ENCODE peak calls at places on chromosome 16, in five cellular contexts. One of them, this sample, is unnamed.

GRCh38 chr16:1019234-1019933 is 37.8 kb downstream of the SOX8 start:
- DNase-seq in iPS-NIHi11: peak
- DNase-seq in activated CD4-positive, alpha-beta T cell treated with anti-CD3 and anti-CD28 coated beads, Interleukin-2, amount 50 U/mL, for 1 hour: no peak
- DNase-seq in left lobe of liver: no peak
- DNase-seq in breast epithelium: no peak
- DNase-seq in this sample: no peak

GRCh38 chr16:54194008-54194731 is 92.4 kb downstream of the IRX3 start:
- DNase-seq in left lobe of liver: peak
- DNase-seq in activated CD4-positive, alpha-beta T cell treated with anti-CD3 and anti-CD28 coated beads, Interleukin-2, amount 50 U/mL, for 1 hour: no peak
- DNase-seq in iPS-NIHi11: peak
- DNase-seq in breast epithelium: peak
- DNase-seq in this sample: no peak

GRCh38 chr16:86634290-86634689 is 55.9 kb downstream of the FOXL1 start:
- DNase-seq in left lobe of liver: no peak
- DNase-seq in activated CD4-positive, alpha-beta T cell treated with anti-CD3 and anti-CD28 coated beads, Interleukin-2, amount 50 U/mL, for 1 hour: no peak
- DNase-seq in iPS-NIHi11: peak
- DNase-seq in breast epithelium: no peak
- DNase-seq in this sample: no peak

GRCh38 chr16:70422543-70422942 is 16.4 kb downstream of the ST3GAL2 start:
- DNase-seq in activated CD4-positive, alpha-beta T cell treated with anti-CD3 and anti-CD28 coated beads, Interleukin-2, amount 50 U/mL, for 1 hour: no peak
- DNase-seq in iPS-NIHi11: no peak
- DNase-seq in left lobe of liver: no peak
- DNase-seq in breast epithelium: no peak
- DNase-seq in this sample: no peak

GRCh38 chr16:4811242-4811641 is 8.8 kb upstream of the ROGDI start:
- DNase-seq in breast epithelium: no peak
- DNase-seq in left lobe of liver: no peak
- DNase-seq in iPS-NIHi11: no peak
- DNase-seq in activated CD4-positive, alpha-beta T cell treated with anti-CD3 and anti-CD28 coated beads, Interleukin-2, amount 50 U/mL, for 1 hour: no peak
- DNase-seq in this sample: no peak

GRCh38 chr16:86027366-86028126 is 128.6 kb downstream of the IRF8 start:
- DNase-seq in breast epithelium: peak
- DNase-seq in activated CD4-positive, alpha-beta T cell treated with anti-CD3 and anti-CD28 coated beads, Interleukin-2, amount 50 U/mL, for 1 hour: no peak
- DNase-seq in iPS-NIHi11: no peak
- DNase-seq in left lobe of liver: no peak
- DNase-seq in this sample: peak

GRCh38 chr16:81700071-81700779 is 78.9 kb upstream of the PLCG2 start:
- DNase-seq in iPS-NIHi11: no peak
- DNase-seq in left lobe of liver: no peak
- DNase-seq in breast epithelium: no peak
- DNase-seq in activated CD4-positive, alpha-beta T cell treated with anti-CD3 and anti-CD28 coated beads, Interleukin-2, amount 50 U/mL, for 1 hour: no peak
- DNase-seq in this sample: no peak

GRCh38 chr16:9151597-9151996 is 60.2 kb downstream of the HAPSTR1 start:
- DNase-seq in left lobe of liver: no peak
- DNase-seq in activated CD4-positive, alpha-beta T cell treated with anti-CD3 and anti-CD28 coated beads, Interleukin-2, amount 50 U/mL, for 1 hour: no peak
- DNase-seq in iPS-NIHi11: no peak
- DNase-seq in breast epithelium: no peak
- DNase-seq in this sample: no peak

GRCh38 chr16:66927918-66928649 is 2.7 kb upstream of the RRAD start:
- DNase-seq in left lobe of liver: no peak
- DNase-seq in breast epithelium: no peak
- DNase-seq in iPS-NIHi11: no peak
- DNase-seq in activated CD4-positive, alpha-beta T cell treated with anti-CD3 and anti-CD28 coated beads, Interleukin-2, amount 50 U/mL, for 1 hour: no peak
- DNase-seq in this sample: no peak

GRCh38 chr16:2244301-2244700 is 7.1 kb downstream of the ECI1 start:
- DNase-seq in iPS-NIHi11: peak
- DNase-seq in activated CD4-positive, alpha-beta T cell treated with anti-CD3 and anti-CD28 coated beads, Interleukin-2, amount 50 U/mL, for 1 hour: no peak
- DNase-seq in breast epithelium: no peak
- DNase-seq in left lobe of liver: no peak
- DNase-seq in this sample: no peak

GRCh38 chr16:12462690-12463646 is 340.7 kb downstream of the CPPED1 start:
- DNase-seq in left lobe of liver: no peak
- DNase-seq in iPS-NIHi11: no peak
- DNase-seq in activated CD4-positive, alpha-beta T cell treated with anti-CD3 and anti-CD28 coated beads, Interleukin-2, amount 50 U/mL, for 1 hour: no peak
- DNase-seq in breast epithelium: no peak
- DNase-seq in this sample: no peak

GRCh38 chr16:85400305-85401205 is 212.6 kb upstream of the GSE1 start:
- DNase-seq in activated CD4-positive, alpha-beta T cell treated with anti-CD3 and anti-CD28 coated beads, Interleukin-2, amount 50 U/mL, for 1 hour: no peak
- DNase-seq in left lobe of liver: peak
- DNase-seq in breast epithelium: no peak
- DNase-seq in iPS-NIHi11: no peak
- DNase-seq in this sample: no peak

GRCh38 chr16:58110590-58111330 is 18.4 kb downstream of the CFAP20 start:
- DNase-seq in activated CD4-positive, alpha-beta T cell treated with anti-CD3 and anti-CD28 coated beads, Interleukin-2, amount 50 U/mL, for 1 hour: no peak
- DNase-seq in left lobe of liver: no peak
- DNase-seq in iPS-NIHi11: no peak
- DNase-seq in breast epithelium: no peak
- DNase-seq in this sample: no peak